ENCODE peak calls at places on chromosomes 6 and 20, in four cellular contexts. One of them, this sample, is unnamed.

GRCh38 chr6:168334072-168334471 is 14.5 kb upstream of the DACT2 start:
- DNase-seq in K562: no peak
- DNase-seq in HL-60: no peak
- DNase-seq in GM12878: no peak
- DNase-seq in this sample: no peak

GRCh38 chr20:49668181-49668877 is 45.3 kb downstream of the B4GALT5 start:
- DNase-seq in GM12878: peak; percentile 96
- DNase-seq in HL-60: no peak
- DNase-seq in K562: peak; percentile 91
- DNase-seq in this sample: no peak

GRCh38 chr6:106642476-106642875 is 13.1 kb downstream of the QRSL1 start:
- DNase-seq in K562: no peak
- DNase-seq in GM12878: no peak
- DNase-seq in HL-60: no peak
- DNase-seq in this sample: no peak

GRCh38 chr6:13733178-13733851 is 21.7 kb upstream of the RANBP9 start:
- DNase-seq in K562: peak; percentile 46
- DNase-seq in GM12878: no peak
- DNase-seq in HL-60: no peak
- DNase-seq in this sample: no peak

GRCh38 chr6:132161283-132161682 is 210.1 kb upstream of the CCN2 start:
- DNase-seq in HL-60: no peak
- DNase-seq in GM12878: no peak
- DNase-seq in K562: no peak
- DNase-seq in this sample: no peak

GRCh38 chr6:124963416-124964083 is 1.3 kb downstream of the RNF217 start:
- DNase-seq in HL-60: no peak
- DNase-seq in K562: peak; percentile 55
- DNase-seq in GM12878: no peak
- DNase-seq in this sample: no peak

GRCh38 chr6:167676666-167677421 is 149.9 kb upstream of the AFDN start:
- DNase-seq in K562: no peak
- DNase-seq in GM12878: no peak
- DNase-seq in HL-60: no peak
- DNase-seq in this sample: no peak

GRCh38 chr6:166266336-166266735 is 41.9 kb downstream of the PRR18 start:
- DNase-seq in K562: no peak
- DNase-seq in GM12878: no peak
- DNase-seq in HL-60: no peak
- DNase-seq in this sample: no peak

GRCh38 chr20:49706548-49707517 is 6.8 kb downstream of the B4GALT5 start:
- DNase-seq in K562: peak; percentile 73
- DNase-seq in HL-60: peak; percentile 46
- DNase-seq in GM12878: no peak
- DNase-seq in this sample: no peak

GRCh38 chr20:44970243-44970757 is 4.0 kb downstream of the STK4 start:
- DNase-seq in GM12878: no peak
- DNase-seq in K562: peak; percentile 23
- DNase-seq in HL-60: no peak
- DNase-seq in this sample: no peak

GRCh38 chr6:81861281-81861680 is 108.8 kb upstream of the TENT5A start:
- DNase-seq in K562: no peak
- DNase-seq in GM12878: no peak
- DNase-seq in HL-60: no peak
- DNase-seq in this sample: no peak

GRCh38 chr20:47502801-47503239 is 1.1 kb downstream of the NCOA3 start:
- DNase-seq in GM12878: no peak
- DNase-seq in K562: peak; percentile 37
- DNase-seq in HL-60: peak; percentile 86
- DNase-seq in this sample: no peak

GRCh38 chr6:84763397-84764331 is 734 bp downstream of the TBX18 start:
- DNase-seq in HL-60: no peak
- DNase-seq in K562: peak; percentile 92
- DNase-seq in GM12878: no peak
- DNase-seq in this sample: no peak

GRCh38 chr6:128659878-128660622 is 139.7 kb upstream of the PTPRK start:
- DNase-seq in K562: no peak
- DNase-seq in HL-60: no peak
- DNase-seq in GM12878: no peak
- DNase-seq in this sample: no peak

GRCh38 chr6:63821442-63821841 is 185.8 kb downstream of the PHF3 start:
- DNase-seq in GM12878: no peak
- DNase-seq in HL-60: no peak
- DNase-seq in K562: no peak
- DNase-seq in this sample: no peak

GRCh38 chr6:41548098-41548840 is 2.1 kb downstream of the FOXP4 start:
- DNase-seq in GM12878: no peak
- DNase-seq in HL-60: no peak
- DNase-seq in K562: no peak
- DNase-seq in this sample: no peak

GRCh38 chr6:168417158-168417557 is 23.8 kb upstream of the SMOC2 start:
- DNase-seq in GM12878: no peak
- DNase-seq in HL-60: no peak
- DNase-seq in K562: no peak
- DNase-seq in this sample: no peak

GRCh38 chr20:37745553-37745952 is 51.7 kb downstream of the CTNNBL1 start:
- DNase-seq in GM12878: no peak
- DNase-seq in HL-60: no peak
- DNase-seq in K562: no peak
- DNase-seq in this sample: no peak

DNA sequence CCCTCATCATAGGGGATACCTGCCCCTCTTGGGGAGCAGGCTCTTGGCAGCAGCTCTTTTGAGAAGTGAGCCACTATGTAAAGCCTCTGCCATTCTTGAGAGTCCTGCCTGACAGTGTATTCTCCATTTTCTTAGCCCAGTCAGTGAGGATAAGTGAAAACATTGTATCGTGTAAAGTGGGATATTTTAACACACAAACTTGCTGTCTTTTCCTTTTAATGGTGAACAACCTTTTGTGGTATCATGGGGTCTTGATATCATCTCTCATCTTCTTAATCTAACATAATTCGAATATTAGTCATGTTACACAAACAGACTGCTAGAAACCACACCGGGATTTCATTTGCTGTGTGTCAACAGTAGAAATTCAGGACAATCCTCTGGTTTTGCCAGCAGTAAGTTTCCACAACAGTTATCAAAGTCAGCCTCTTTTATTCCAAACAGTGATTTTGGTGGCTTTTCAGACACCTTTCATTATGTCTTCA is 136.2 kb downstream of the HIVEP1 start:
- DNase-seq in GM12878: no peak
- DNase-seq in HL-60: no peak
- DNase-seq in K562: no peak
- DNase-seq in this sample: no peak
- TF ChIP-seq SPI1 in GM12878: no peak
- TF ChIP-seq SPI1 in HL-60: no peak
- TF ChIP-seq SPI1 in K562: no peak
- TF ChIP-seq SPI1 in this sample: no peak

GRCh38 chr20:51800769-51801219 is 1.5 kb downstream of the SALL4 start:
- DNase-seq in K562: no peak
- DNase-seq in HL-60: no peak
- DNase-seq in GM12878: no peak
- DNase-seq in this sample: no peak

GRCh38 chr20:51800132-51800721 is 2.1 kb downstream of the SALL4 start:
- DNase-seq in HL-60: peak; percentile 7
- DNase-seq in GM12878: no peak
- DNase-seq in K562: peak; percentile 41
- DNase-seq in this sample: peak; percentile 74

GRCh38 chr20:51801220-51801991 is 915 bp downstream of the SALL4 start:
- DNase-seq in GM12878: no peak
- DNase-seq in HL-60: no peak
- DNase-seq in K562: no peak
- DNase-seq in this sample: no peak

GRCh38 chr20:51803157-51803854 is 985 bp upstream of the SALL4 start:
- DNase-seq in K562: no peak
- DNase-seq in HL-60: no peak
- DNase-seq in GM12878: no peak
- DNase-seq in this sample: no peak

GRCh38 chr20:51802170-51802745 is at the start of gene SALL4:
- DNase-seq in GM12878: no peak
- DNase-seq in K562: no peak
- DNase-seq in HL-60: no peak
- DNase-seq in this sample: no peak
- TF ChIP-seq SPI1 in GM12878: no peak
- TF ChIP-seq SPI1 in K562: no peak
- TF ChIP-seq SPI1 in HL-60: no peak
- TF ChIP-seq SPI1 in this sample: no peak

GRCh38 chr20:33007376-33008335 is at the start of gene BPIFB2:
- DNase-seq in K562: no peak
- DNase-seq in GM12878: no peak
- DNase-seq in HL-60: no peak
- DNase-seq in this sample: no peak

GRCh38 chr20:33010674-33011449 is 3.4 kb downstream of the BPIFB2 start:
- DNase-seq in HL-60: no peak
- DNase-seq in GM12878: no peak
- DNase-seq in K562: no peak
- DNase-seq in this sample: no peak

GRCh38 chr20:33008336-33009213 is 1.1 kb downstream of the BPIFB2 start:
- DNase-seq in HL-60: no peak
- DNase-seq in GM12878: no peak
- DNase-seq in K562: no peak
- DNase-seq in this sample: no peak

GRCh38 chr20:33010133-33010504 is 2.6 kb downstream of the BPIFB2 start:
- DNase-seq in HL-60: no peak
- DNase-seq in GM12878: no peak
- DNase-seq in K562: no peak
- DNase-seq in this sample: no peak

DNA sequence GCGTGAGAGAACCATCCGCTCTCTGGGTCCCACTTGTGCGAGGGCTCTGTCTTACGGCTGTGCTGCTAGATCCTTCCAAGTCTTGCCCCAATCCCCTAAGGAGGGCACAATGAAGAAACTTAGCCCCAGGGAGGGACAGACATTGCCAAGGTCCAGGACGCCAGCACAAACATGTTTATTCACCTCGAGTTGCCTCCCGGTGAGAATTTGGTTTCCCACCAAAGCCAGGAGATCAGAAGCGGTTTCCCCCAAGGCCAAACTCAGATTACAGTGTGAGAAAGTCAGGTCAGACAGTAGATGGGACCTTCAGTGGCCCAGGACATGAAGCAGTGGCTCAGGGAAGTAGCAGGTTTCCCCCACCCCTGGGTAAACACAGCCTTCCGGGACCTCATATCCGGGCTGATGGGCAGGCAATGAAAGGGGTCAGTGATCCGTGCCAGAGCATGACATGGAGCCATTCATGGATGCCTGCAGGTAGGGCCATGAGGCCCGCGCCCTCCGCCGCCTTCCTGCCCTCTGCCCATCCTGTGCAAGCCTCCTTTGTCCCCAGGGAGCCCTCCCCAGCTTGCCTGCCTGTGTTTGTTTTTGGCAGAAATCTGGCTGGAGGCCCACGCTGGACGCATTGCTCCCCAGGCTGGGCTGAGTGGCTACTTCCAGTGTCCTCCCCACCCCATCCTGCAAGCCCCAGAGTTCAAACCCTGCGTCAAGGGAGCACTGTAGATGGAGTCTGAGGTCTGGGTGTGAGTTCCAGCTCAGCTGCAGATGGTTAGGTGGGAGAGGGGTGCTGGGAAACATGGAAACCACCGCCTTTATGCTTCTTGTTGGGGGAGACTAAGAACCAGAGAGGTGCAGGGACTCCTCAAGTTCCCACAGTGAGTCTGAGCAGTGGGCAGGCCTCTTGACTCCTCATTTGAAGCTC is 2.0 kb downstream of the BPIFB2 start:
- DNase-seq in HL-60: no peak
- DNase-seq in GM12878: no peak
- DNase-seq in K562: no peak
- DNase-seq in this sample: no peak
- TF ChIP-seq SPI1 in HL-60: no peak
- TF ChIP-seq SPI1 in GM12878: no peak
- TF ChIP-seq SPI1 in K562: no peak
- TF ChIP-seq SPI1 in this sample: no peak

DNA sequence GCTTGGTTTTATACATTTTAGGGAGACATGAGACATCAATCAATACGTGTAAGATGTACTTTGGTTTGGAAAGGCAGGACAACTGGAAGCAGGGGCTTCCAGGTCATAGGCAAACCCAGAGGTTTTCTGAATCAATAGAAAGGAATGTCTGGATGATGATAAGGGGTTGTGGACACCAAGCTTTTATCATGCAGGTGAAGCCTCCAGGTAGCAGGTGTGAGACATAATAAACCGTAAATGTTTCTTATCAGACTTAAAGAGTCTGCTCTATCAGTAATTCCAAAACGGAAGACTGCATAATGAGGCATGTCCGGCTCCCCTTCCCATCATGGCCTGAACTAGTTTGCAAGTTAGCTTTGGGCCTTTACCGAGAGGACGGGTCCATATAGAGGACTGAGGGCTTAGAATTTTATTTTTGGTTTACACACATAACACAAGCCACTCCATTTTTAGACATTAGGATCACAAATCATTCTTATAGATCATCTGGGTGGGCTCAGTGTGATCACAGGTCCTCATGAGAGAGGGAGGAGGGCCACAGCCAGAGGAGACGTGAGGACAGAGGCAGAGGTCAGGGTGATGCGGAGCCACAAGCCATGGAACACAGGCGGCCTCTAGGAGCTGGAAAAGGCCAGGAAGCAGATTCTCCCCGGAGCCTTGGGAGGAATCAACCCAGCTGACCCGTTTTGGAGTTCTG is 10.7 kb upstream of the SERPINB9 start:
- DNase-seq in K562: no peak
- DNase-seq in GM12878: no peak
- DNase-seq in HL-60: no peak
- DNase-seq in this sample: no peak
- TF ChIP-seq SPI1 in K562: no peak
- TF ChIP-seq SPI1 in GM12878: no peak
- TF ChIP-seq SPI1 in HL-60: no peak
- TF ChIP-seq SPI1 in this sample: no peak

GRCh38 chr20:54662064-54662463 is 186.7 kb downstream of the DOK5 start:
- DNase-seq in HL-60: no peak
- DNase-seq in GM12878: no peak
- DNase-seq in K562: no peak
- DNase-seq in this sample: no peak

GRCh38 chr20:54654460-54654859 is 179.1 kb downstream of the DOK5 start:
- DNase-seq in HL-60: no peak
- DNase-seq in K562: no peak
- DNase-seq in GM12878: no peak
- DNase-seq in this sample: no peak

GRCh38 chr20:54657268-54657826 is 182.0 kb downstream of the DOK5 start:
- DNase-seq in GM12878: no peak
- DNase-seq in HL-60: no peak
- DNase-seq in K562: no peak
- DNase-seq in this sample: no peak

DNA sequence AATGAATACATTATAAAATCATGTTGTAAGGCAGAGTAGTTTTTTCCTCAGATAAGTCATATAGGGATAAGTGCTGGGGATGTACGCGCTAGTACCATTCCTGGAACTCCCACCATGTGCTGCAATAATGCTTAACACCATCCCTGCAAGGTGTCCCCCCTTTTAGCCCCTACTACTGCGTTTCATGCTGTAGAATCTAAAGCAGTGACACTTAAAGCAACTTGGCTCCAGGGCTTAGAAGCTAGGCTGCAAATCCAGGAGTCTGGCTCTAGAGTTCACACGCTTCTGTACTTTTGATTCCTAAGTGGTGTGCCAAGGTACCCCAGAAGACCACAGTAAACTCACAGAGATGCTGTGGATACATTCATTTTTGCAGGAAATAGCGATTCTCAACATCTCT is 183.1 kb downstream of the DOK5 start:
- DNase-seq in HL-60: no peak
- DNase-seq in GM12878: no peak
- DNase-seq in K562: no peak
- DNase-seq in this sample: no peak
- TF ChIP-seq SPI1 in HL-60: no peak
- TF ChIP-seq SPI1 in GM12878: no peak
- TF ChIP-seq SPI1 in K562: no peak
- TF ChIP-seq SPI1 in this sample: no peak

This sample was measured in GM12891.